ENCODE peak calls at places on chromosome 1, in eight cellular contexts. H is neural progenitor cell, M is HCT116, K is fibroblast of lung, Q is neuronal stem cell, S is mesendoderm, C is astrocyte, T is MM.1S. E is an unnamed sample.

GRCh38 chr1:93000291-93000690 is 39.0 kb upstream of the DIPK1A start:
- DNase-seq in S (peak), T (no peak), C (no peak), Q (no peak), K (no peak), M (no peak), H (peak), E (no peak)

GRCh38 chr1:147618077-147618569 is 52.2 kb downstream of the ACP6 start:
- DNase-seq in C (no peak), K (no peak), S (no peak), T (no peak), M (no peak), Q (no peak), H (no peak), E (no peak)

GRCh38 chr1:37845049-37845646 is 14.2 kb downstream of the MTF1 start:
- DNase-seq in S (no peak), K (no peak), H (no peak), Q (no peak), M (no peak), C (no peak), T (no peak), E (no peak)

GRCh38 chr1:200359610-200360163 is 50.1 kb downstream of the ZNF281 start:
- DNase-seq in K (peak), C (peak), Q (no peak), T (no peak), S (no peak), H (no peak), M (no peak), E (no peak)

GRCh38 chr1:216221260-216221700 is 202.0 kb downstream of the USH2A start:
- DNase-seq in H (peak), S (peak), Q (peak), C (peak), K (peak), M (peak), T (peak), E (peak)

GRCh38 chr1:162022626-162023025 is 1.0 kb downstream of the OLFML2B start:
- DNase-seq in T (no peak), S (no peak), K (no peak), M (no peak), Q (no peak), C (no peak), H (no peak), E (no peak)

GRCh38 chr1:32500387-32501209 is 35.7 kb downstream of the ZBTB8B start:
- DNase-seq in K (peak), T (peak), M (no peak), S (peak), Q (peak), H (peak), C (peak), E (peak)

GRCh38 chr1:145956776-145957442 is 908 bp downstream of the LIX1L start:
- DNase-seq in H (no peak), K (peak), Q (no peak), T (no peak), C (peak), M (no peak), S (no peak), E (peak)

GRCh38 chr1:30706528-30706927 is 16.9 kb downstream of the MATN1 start:
- DNase-seq in C (no peak), Q (no peak), H (no peak), T (no peak), K (peak), S (no peak), M (no peak), E (no peak)

GRCh38 chr1:178388398-178389161 is 108.2 kb downstream of the CLEC20A start:
- DNase-seq in Q (no peak), S (no peak), K (peak), C (peak), H (peak), T (no peak), M (no peak), E (no peak)

GRCh38 chr1:222310830-222311229 is 237.1 kb downstream of the HHIPL2 start:
- DNase-seq in K (no peak), H (no peak), M (no peak), C (no peak), T (peak), Q (no peak), S (no peak), E (no peak)

GRCh38 chr1:20733361-20733975 is 965 bp upstream of the SH2D5 start:
- DNase-seq in T (no peak), K (no peak), S (no peak), M (no peak), H (no peak), C (no peak), Q (no peak), E (no peak)

GRCh38 chr1:177927021-177927596 is 42.7 kb downstream of the SEC16B start:
- DNase-seq in H (no peak), C (peak), M (no peak), Q (no peak), S (no peak), K (peak), T (no peak), E (no peak)

GRCh38 chr1:230113605-230114241 is 46.7 kb downstream of the GALNT2 start:
- DNase-seq in C (peak), K (peak), H (no peak), S (no peak), M (no peak), T (no peak), Q (no peak), E (no peak)

GRCh38 chr1:175267716-175268416 is 75.3 kb upstream of the KIAA0040 start:
- DNase-seq in C (no peak), H (no peak), T (no peak), S (peak), Q (no peak), K (no peak), M (no peak), E (no peak)

GRCh38 chr1:17348593-17349234 is 23.3 kb upstream of the PADI6 start:
- DNase-seq in T (no peak), H (no peak), Q (no peak), C (no peak), M (no peak), K (no peak), S (no peak), E (peak)

GRCh38 chr1:77316006-77316405 is 34.2 kb downstream of the AK5 start:
- DNase-seq in C (peak), M (no peak), T (no peak), H (no peak), Q (no peak), S (peak), K (peak), E (no peak)

GRCh38 chr1:198970919-198971318 is 332.1 kb downstream of the PTPRC start:
- DNase-seq in T (no peak), K (peak), M (no peak), C (no peak), S (no peak), H (no peak), Q (no peak), E (no peak)

GRCh38 chr1:209678981-209679539 is 3.8 kb downstream of the G0S2 start:
- DNase-seq in Q (no peak), S (no peak), T (no peak), C (no peak), M (no peak), H (no peak), K (no peak), E (no peak)

GRCh38 chr1:172905452-172905851 is 145.3 kb downstream of the TNFSF18 start:
- DNase-seq in T (no peak), M (no peak), S (no peak), C (peak), K (peak), Q (no peak), H (no peak), E (no peak)

GRCh38 chr1:236590553-236591150 is 13.7 kb downstream of the HEATR1 start:
- DNase-seq in C (no peak), T (no peak), M (no peak), H (no peak), Q (no peak), S (no peak), K (no peak), E (no peak)

GRCh38 chr1:43560286-43560685 is 29.6 kb downstream of the PTPRF start:
- DNase-seq in C (no peak), K (no peak), Q (no peak), S (no peak), M (no peak), H (no peak), T (no peak), E (no peak)

GRCh38 chr1:109299087-109299983 is 7.5 kb downstream of the MYBPHL start:
- DNase-seq in Q (no peak), T (no peak), K (peak), S (peak), M (no peak), H (no peak), C (peak), E (no peak)

GRCh38 chr1:6358757-6359567 is 34.6 kb downstream of the ACOT7 start:
- DNase-seq in T (no peak), Q (no peak), H (peak), K (peak), M (no peak), C (peak), S (peak), E (peak)

GRCh38 chr1:169193191-169193850 is 86.8 kb downstream of the ATP1B1 start:
- DNase-seq in H (no peak), T (no peak), M (no peak), K (peak), C (peak), S (peak), Q (no peak), E (no peak)

GRCh38 chr1:240073097-240073496 is 18.6 kb upstream of the FMN2 start:
- DNase-seq in S (peak), C (no peak), T (no peak), Q (no peak), M (no peak), H (peak), K (no peak), E (no peak)

GRCh38 chr1:58255192-58255591 is 291.3 kb downstream of the OMA1 start:
- DNase-seq in M (no peak), C (no peak), K (no peak), H (no peak), S (no peak), Q (no peak), T (no peak), E (no peak)

GRCh38 chr1:170707959-170708666 is 44.2 kb downstream of the PRRX1 start:
- DNase-seq in K (peak), S (peak), Q (no peak), H (no peak), C (peak), M (peak), T (no peak), E (no peak)

GRCh38 chr1:60861949-60862346 is 220.4 kb upstream of the NFIA start:
- DNase-seq in S (no peak), K (no peak), T (no peak), M (no peak), H (no peak), C (no peak), Q (no peak), E (no peak)

GRCh38 chr1:85550784-85551516 is 29.6 kb upstream of the CCN1 start:
- DNase-seq in H (no peak), C (peak), M (no peak), S (no peak), T (no peak), K (peak), Q (no peak), E (no peak)

GRCh38 chr1:39153684-39154083 is 50.8 kb upstream of the MACF1 start:
- DNase-seq in C (no peak), S (no peak), M (no peak), T (no peak), K (no peak), H (peak), Q (no peak), E (no peak)

GRCh38 chr1:94425821-94426484 is 7.8 kb downstream of the ABCD3 start:
- DNase-seq in H (no peak), K (no peak), M (no peak), T (no peak), S (no peak), C (no peak), Q (no peak), E (no peak)

GRCh38 chr1:202599669-202600431 is 110.4 kb downstream of the SYT2 start:
- DNase-seq in H (peak), Q (peak), C (peak), M (peak), T (peak), S (peak), K (peak), E (peak)

GRCh38 chr1:6279721-6280383 is 19.0 kb upstream of the GPR153 start:
- DNase-seq in K (no peak), S (no peak), C (no peak), Q (no peak), T (no peak), H (no peak), M (no peak), E (no peak)

GRCh38 chr1:160431571-160431970 is 31.2 kb downstream of the VANGL2 start:
- DNase-seq in Q (no peak), C (no peak), H (no peak), M (no peak), S (no peak), T (no peak), K (no peak), E (no peak)

GRCh38 chr1:30649321-30649991 is 73.9 kb downstream of the MATN1 start:
- DNase-seq in M (no peak), S (no peak), K (no peak), H (no peak), Q (no peak), T (no peak), C (no peak), E (no peak)

GRCh38 chr1:153790282-153790995 is 15.2 kb downstream of the SLC27A3 start:
- DNase-seq in C (peak), M (no peak), S (no peak), K (peak), T (no peak), Q (no peak), H (no peak), E (no peak)

GRCh38 chr1:207811319-207811718 is 59.5 kb downstream of the CD46 start:
- DNase-seq in Q (no peak), S (no peak), C (no peak), K (no peak), H (no peak), T (no peak), M (no peak), E (no peak)

GRCh38 chr1:46653405-46653853 is 14.7 kb downstream of the ATPAF1 start:
- DNase-seq in M (no peak), K (peak), T (no peak), C (peak), S (no peak), H (no peak), Q (no peak), E (no peak)

GRCh38 chr1:46654012-46654411 is 14.2 kb downstream of the ATPAF1 start:
- DNase-seq in S (no peak), K (no peak), H (no peak), C (no peak), M (no peak), Q (no peak), T (no peak), E (no peak)

GRCh38 chr1:46657775-46658174 is 10.4 kb downstream of the ATPAF1 start:
- DNase-seq in H (no peak), M (no peak), T (no peak), K (no peak), S (no peak), Q (no peak), C (no peak), E (no peak)

GRCh38 chr1:46656643-46657042 is 11.5 kb downstream of the ATPAF1 start:
- DNase-seq in Q (no peak), T (no peak), K (no peak), H (no peak), S (no peak), C (no peak), M (no peak), E (no peak)

DNA sequence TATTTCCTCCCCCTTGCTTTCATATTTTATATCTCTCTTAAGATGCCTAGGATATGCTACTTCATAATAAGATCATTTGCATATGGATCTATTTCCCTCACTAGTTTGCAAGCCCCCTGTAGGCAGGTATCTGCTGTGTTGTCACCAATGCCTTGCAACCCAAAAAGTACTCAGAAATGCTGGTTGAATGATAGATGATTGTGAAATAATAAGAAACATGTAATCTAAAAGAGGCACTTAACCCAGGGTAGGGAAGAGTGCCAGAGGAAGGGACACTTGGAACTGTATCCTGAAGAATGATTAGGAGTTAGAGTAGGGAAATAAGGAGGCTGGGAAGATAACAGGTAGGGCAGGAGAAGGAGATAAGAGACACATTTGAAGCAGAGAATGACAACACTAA is 12.3 kb downstream of the ATPAF1 start:
- DNase-seq in K (no peak), Q (no peak), C (no peak), T (no peak), H (no peak), S (no peak), M (no peak), E (no peak)
- H3K4me3 ChIP-seq in K (no peak), Q (no peak), C (no peak), T (no peak), H (no peak), S (no peak), M (no peak), E (no peak)

GRCh38 chr1:24568475-24568874 is 12.6 kb downstream of the NCMAP start:
- DNase-seq in S (no peak), C (no peak), K (no peak), T (no peak), M (no peak), H (no peak), Q (no peak), E (no peak)
- H3K4me2 ChIP-seq in S (no peak), C (no peak), K (no peak), T (no peak), M (no peak), H (no peak), Q (no peak), E (peak)

DNA sequence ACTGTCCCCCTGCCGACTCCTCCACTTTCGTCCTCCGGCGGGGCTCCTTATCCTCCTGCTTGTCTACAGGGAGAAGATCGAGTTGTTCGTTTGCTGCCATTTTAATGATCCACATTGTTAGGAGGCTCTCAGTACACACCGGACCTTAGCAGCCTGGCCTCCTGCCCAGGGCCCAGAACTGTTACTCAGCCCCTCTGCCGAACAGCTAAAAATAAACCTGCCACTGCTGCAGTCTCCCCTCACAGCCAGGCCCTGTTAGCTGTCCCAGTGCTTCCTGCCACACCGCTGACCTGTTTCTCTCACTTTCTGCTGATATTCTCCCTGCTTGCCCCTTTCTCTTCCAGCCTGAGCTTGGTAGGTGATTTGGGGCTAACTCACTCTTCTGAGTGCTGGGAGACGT is 8.3 kb downstream of the MAPKAPK2 start:
- DNase-seq in S (no peak), H (no peak), K (peak), M (no peak), C (peak), T (peak), Q (no peak), E (no peak)
- H3K4me3 ChIP-seq in S (no peak), H (no peak), K (no peak), M (no peak), C (peak), T (peak), Q (no peak), E (no peak)

GRCh38 chr1:99851850-99852454 is 1.8 kb downstream of the AGL start:
- DNase-seq in M (no peak), K (no peak), Q (no peak), S (no peak), C (no peak), T (no peak), H (no peak), E (no peak)

GRCh38 chr1:99852648-99853047 is 2.5 kb downstream of the AGL start:
- DNase-seq in H (no peak), K (no peak), T (no peak), C (no peak), M (no peak), Q (no peak), S (no peak), E (no peak)

GRCh38 chr1:99850458-99850974 is 355 bp downstream of the AGL start:
- DNase-seq in K (peak), Q (no peak), S (no peak), H (no peak), M (no peak), C (no peak), T (no peak), E (peak)

GRCh38 chr1:99849744-99850457 is at the start of gene AGL:
- DNase-seq in C (peak), M (peak), Q (peak), S (peak), K (peak), T (peak), H (peak), E (peak)

GRCh38 chr1:99849413-99849743 is 783 bp upstream of the AGL start:
- DNase-seq in M (no peak), C (no peak), S (no peak), H (no peak), K (no peak), T (no peak), Q (no peak), E (peak)
- H3K4me2 ChIP-seq in M (peak), C (peak), S (peak), H (peak), K (peak), T (peak), Q (peak), E (peak)

GRCh38 chr1:186620951-186621350 is 59.3 kb downstream of the PTGS2 start:
- DNase-seq in H (no peak), M (no peak), T (peak), K (peak), C (peak), S (no peak), Q (no peak), E (no peak)

GRCh38 chr1:186620526-186620925 is 59.7 kb downstream of the PTGS2 start:
- DNase-seq in Q (no peak), T (no peak), S (no peak), C (no peak), H (no peak), K (no peak), M (no peak), E (no peak)

GRCh38 chr1:186617860-186618780 is 62.1 kb downstream of the PTGS2 start:
- DNase-seq in C (peak), M (no peak), Q (no peak), H (no peak), T (peak), K (peak), S (no peak), E (peak)

DNA sequence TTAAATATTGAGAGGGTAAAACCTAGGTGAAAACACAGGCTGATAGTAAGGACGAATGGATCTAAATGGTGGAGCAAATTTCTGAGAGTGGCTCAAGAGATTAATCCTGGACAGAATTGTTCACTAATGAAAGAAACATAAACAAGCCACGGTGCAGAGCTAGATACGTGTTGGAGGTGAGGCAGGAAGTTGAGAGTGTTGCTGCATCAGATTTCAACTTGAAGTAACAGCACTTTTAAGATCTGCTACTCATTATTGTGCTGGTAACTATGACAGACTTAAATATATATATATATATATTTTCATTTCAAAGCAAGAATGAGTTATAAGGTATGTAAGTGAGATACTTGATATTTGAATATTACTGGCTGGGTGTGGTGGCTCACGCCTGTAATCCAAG is 64.9 kb downstream of the PTGS2 start:
- DNase-seq in Q (no peak), M (no peak), T (no peak), K (no peak), H (no peak), S (no peak), C (no peak), E (no peak)
- H3K4me3 ChIP-seq in Q (no peak), M (no peak), T (peak), K (no peak), H (no peak), S (no peak), C (no peak), E (no peak)

GRCh38 chr1:66296901-66297300 is 237.1 kb upstream of the SGIP1 start:
- DNase-seq in H (no peak), K (no peak), T (no peak), C (no peak), M (no peak), Q (no peak), S (no peak), E (no peak)

GRCh38 chr1:66298427-66298826 is 235.5 kb upstream of the SGIP1 start:
- DNase-seq in Q (no peak), M (peak), K (peak), C (peak), T (no peak), H (no peak), S (no peak), E (no peak)

GRCh38 chr1:66295821-66296220 is 238.1 kb upstream of the SGIP1 start:
- DNase-seq in T (no peak), M (no peak), C (no peak), H (no peak), S (no peak), Q (no peak), K (no peak), E (no peak)

GRCh38 chr1:66294692-66295384 is 239.1 kb upstream of the SGIP1 start:
- DNase-seq in M (peak), H (no peak), T (no peak), K (peak), Q (no peak), S (no peak), C (peak), E (no peak)

GRCh38 chr1:66296370-66296769 is 237.6 kb upstream of the SGIP1 start:
- DNase-seq in C (no peak), S (no peak), M (no peak), T (no peak), K (no peak), Q (no peak), H (no peak), E (no peak)
- H3K4me2 ChIP-seq in C (no peak), S (no peak), M (peak), T (no peak), K (no peak), Q (no peak), H (no peak), E (no peak)

GRCh38 chr1:155970531-155971167 is 7.7 kb downstream of the ARHGEF2 start:
- DNase-seq in S (peak), C (peak), M (no peak), Q (no peak), K (peak), H (peak), T (peak), E (peak)
- H3K4me3 ChIP-seq in S (no peak), C (no peak), M (no peak), Q (no peak), K (no peak), H (no peak), T (no peak), E (peak)

E was measured in OCI-LY7.